ENCODE peak calls at places on chromosome 13, in four cellular contexts. J is GM20000, S is OCI-LY7, O is neural progenitor cell. G is an unnamed sample.

GRCh38 chr13:82002693-82003092 is 1661.8 kb upstream of the SPRY2 start:
- DNase-seq in S (no peak), O (no peak), J (no peak), G (no peak)

GRCh38 chr13:31227063-31227462 is 27.3 kb downstream of the B3GLCT start:
- DNase-seq in O (no peak), S (no peak), J (no peak), G (peak)

GRCh38 chr13:46052314-46053161 is at the start of gene ZC3H13:
- DNase-seq in O (peak), S (peak), J (peak), G (peak)

GRCh38 chr13:64591981-64592380 is 2638.2 kb downstream of the PCDH9 start:
- DNase-seq in J (no peak), O (no peak), S (no peak), G (peak)

GRCh38 chr13:99465454-99465853 is 35.8 kb upstream of the TM9SF2 start:
- DNase-seq in S (no peak), J (no peak), O (no peak), G (no peak)

GRCh38 chr13:113802090-113802531 is 43.1 kb downstream of the TMEM255B start:
- DNase-seq in S (no peak), O (peak), J (no peak), G (peak)

GRCh38 chr13:111031531-111031961 is 83.6 kb upstream of the ARHGEF7 start:
- DNase-seq in J (no peak), S (no peak), O (no peak), G (peak)

GRCh38 chr13:45847554-45848224 is 3.9 kb downstream of the SIAH3 start:
- DNase-seq in S (no peak), J (peak), O (no peak), G (no peak)

GRCh38 chr13:42102961-42103688 is 54.7 kb downstream of the DGKH start:
- DNase-seq in S (no peak), O (no peak), J (no peak), G (peak)

GRCh38 chr13:107842562-107843180 is 372.7 kb downstream of the LIG4 start:
- DNase-seq in O (no peak), J (no peak), S (no peak), G (peak)

GRCh38 chr13:94248454-94249233 is 230.8 kb downstream of the DCT start:
- DNase-seq in J (no peak), S (no peak), O (no peak), G (no peak)

GRCh38 chr13:110616103-110617101 is 1.1 kb downstream of the NAXD start:
- DNase-seq in S (peak), O (peak), J (peak), G (peak)

DNA sequence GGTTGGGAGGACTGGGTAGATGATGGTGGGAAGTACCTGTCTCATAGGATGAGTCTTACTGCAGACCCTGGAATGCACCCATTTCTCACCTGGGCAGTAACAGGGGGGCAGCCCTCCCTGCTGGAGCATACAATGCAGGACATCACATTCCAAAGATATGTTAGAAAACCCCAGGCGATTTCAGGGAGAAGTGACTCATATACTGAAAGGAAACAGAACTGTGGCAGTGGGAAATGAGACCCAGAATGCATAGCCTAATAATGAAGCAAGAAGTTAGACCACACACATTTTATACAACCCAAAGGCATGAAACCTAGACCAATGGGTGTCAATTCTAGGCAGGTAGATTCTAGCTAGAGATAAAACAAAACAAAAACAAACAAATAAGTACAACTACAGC is 402.7 kb downstream of the IRS2 start:
- DNase-seq in J (no peak), O (no peak), S (no peak), G (peak)
- TF ChIP-seq CTCF in J (no peak), O (no peak), S (no peak), G (peak)

GRCh38 chr13:73171926-73172325 is 113.1 kb downstream of the KLF5 start:
- DNase-seq in O (no peak), S (no peak), J (no peak), G (no peak)
- TF ChIP-seq CTCF in O (peak), S (no peak), J (no peak), G (no peak)

GRCh38 chr13:28401303-28402056 is 93.4 kb downstream of the FLT1 start:
- DNase-seq in O (no peak), J (peak), S (no peak), G (peak)
- TF ChIP-seq CTCF in O (no peak), J (no peak), S (no peak), G (no peak)

DNA sequence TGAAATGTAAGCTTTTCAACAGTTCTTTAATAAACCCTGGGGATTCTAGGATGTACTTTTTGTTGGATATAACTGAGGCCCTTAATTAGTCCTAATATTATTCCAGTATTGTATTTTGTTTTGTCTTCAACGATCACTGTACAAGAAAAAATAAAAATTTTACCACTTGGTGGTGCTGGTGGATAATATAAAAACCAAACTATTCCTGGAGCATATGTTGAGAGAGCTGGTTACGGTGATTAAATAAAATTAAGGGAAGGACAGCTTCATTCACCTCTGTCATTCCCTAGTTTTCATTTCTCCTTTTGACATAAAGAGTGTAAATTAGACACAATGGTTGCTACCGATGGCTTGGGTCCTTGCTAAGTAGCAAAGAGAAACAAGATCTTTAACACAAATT is 598.6 kb upstream of the PCDH20 start:
- DNase-seq in J (no peak), O (no peak), S (peak), G (no peak)
- TF ChIP-seq CTCF in J (no peak), O (peak), S (peak), G (no peak)

GRCh38 chr13:76943646-76944045 is 4.7 kb upstream of the ACOD1 start:
- DNase-seq in J (no peak), O (no peak), S (no peak), G (no peak)

GRCh38 chr13:76942363-76942762 is 5.9 kb upstream of the ACOD1 start:
- DNase-seq in S (no peak), J (no peak), O (no peak), G (no peak)

GRCh38 chr13:76948139-76948538 is at the start of gene ACOD1:
- DNase-seq in S (no peak), J (no peak), O (no peak), G (no peak)

GRCh38 chr13:76939215-76939614 is 9.1 kb upstream of the ACOD1 start:
- DNase-seq in J (no peak), O (no peak), S (no peak), G (peak)

DNA sequence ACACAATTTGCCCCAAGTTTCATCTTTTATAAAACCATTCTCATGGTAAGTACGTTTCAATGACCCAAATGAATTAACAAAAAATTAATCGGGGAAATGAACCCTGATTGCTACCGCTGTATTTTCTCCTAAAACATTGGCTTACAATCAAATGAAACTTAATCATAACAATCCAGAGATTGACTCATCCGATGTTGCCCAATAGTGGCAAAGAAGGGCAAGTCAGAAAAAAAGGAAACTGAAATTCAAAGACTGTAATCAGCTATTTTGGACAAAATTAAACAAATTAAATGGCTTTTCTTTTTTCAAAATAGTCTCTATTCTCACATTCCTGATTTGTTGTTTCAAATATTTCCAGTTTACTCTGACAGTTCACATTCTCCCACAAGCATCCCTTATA is 3.9 kb upstream of the ACOD1 start:
- DNase-seq in O (no peak), S (no peak), J (no peak), G (peak)
- TF ChIP-seq CTCF in O (no peak), S (no peak), J (no peak), G (no peak)

GRCh38 chr13:37173214-37173613 is 67.8 kb upstream of the CSNK1A1L start:
- DNase-seq in O (no peak), S (no peak), J (no peak), G (peak)
- TF ChIP-seq CTCF in O (no peak), S (no peak), J (no peak), G (peak)

GRCh38 chr13:21445759-21446158 is 13.3 kb downstream of the ZDHHC20 start:
- DNase-seq in S (no peak), J (no peak), O (no peak), G (no peak)
- TF ChIP-seq CTCF in S (no peak), J (no peak), O (no peak), G (no peak)